ENCODE peak calls at places on chromosome 1, in eight cellular contexts. X is epithelial cell of esophagus, I is left lung, T is HFF-Myc, D is AG04449, C is heart left ventricle, J is cardiac fibroblast, F is PC-9. L is an unnamed sample.

GRCh38 chr1:10774615-10775310 is 21.7 kb downstream of the CASZ1 start:
- DNase-seq in C (peak; percentile 34), T (no peak), D (no peak), I (no peak), J (no peak), X (no peak), F (no peak), L (no peak)

GRCh38 chr1:243623831-243624230 is 226.2 kb downstream of the AKT3 start:
- DNase-seq in I (no peak), T (no peak), X (no peak), F (no peak), C (no peak), J (peak; percentile 5), D (no peak), L (no peak)

GRCh38 chr1:109901508-109902145 is 9.0 kb upstream of the CSF1 start:
- DNase-seq in T (no peak), I (peak; percentile 83), X (peak; percentile 69), C (peak; percentile 62), J (no peak), D (no peak), F (no peak), L (peak; percentile 31)

GRCh38 chr1:38097256-38097655 is 50.7 kb upstream of the POU3F1 start:
- DNase-seq in F (no peak), C (no peak), T (no peak), X (no peak), I (no peak), D (no peak), J (no peak), L (no peak)

GRCh38 chr1:247656475-247656874 is 23.1 kb downstream of the OR13G1 start:
- DNase-seq in T (no peak), C (no peak), I (no peak), F (no peak), J (no peak), D (no peak), X (no peak), L (no peak)

GRCh38 chr1:8201331-8201861 is 116.5 kb upstream of the SLC45A1 start:
- DNase-seq in F (peak; percentile 95), D (no peak), J (peak; percentile 46), T (no peak), I (no peak), C (no peak), X (peak; percentile 34), L (no peak)

GRCh38 chr1:241857131-241857530 is 9.1 kb downstream of the EXO1 start:
- DNase-seq in X (no peak), T (peak; percentile 30), I (no peak), D (no peak), J (no peak), C (no peak), F (no peak), L (no peak)

GRCh38 chr1:21539933-21540332 is 30.7 kb downstream of the ALPL start:
- DNase-seq in X (peak; percentile 57), F (no peak), C (peak; percentile 43), D (no peak), T (no peak), I (no peak), J (no peak), L (no peak)

GRCh38 chr1:171983584-171983983 is 142.3 kb downstream of the DNM3 start:
- DNase-seq in D (no peak), X (peak; percentile 54), J (peak; percentile 57), I (no peak), F (no peak), T (no peak), C (no peak), L (no peak)

GRCh38 chr1:29415156-29415830 is 179.0 kb downstream of the PTPRU start:
- DNase-seq in X (no peak), T (no peak), D (no peak), C (no peak), J (no peak), F (no peak), I (no peak), L (no peak)

GRCh38 chr1:218080818-218081217 is 204.3 kb upstream of the RRP15 start:
- DNase-seq in X (no peak), F (no peak), D (no peak), T (no peak), J (no peak), I (no peak), C (no peak), L (no peak)
- H3K4me3 ChIP-seq in X (no peak overlapping the region), F (no peak overlapping the region), D (no peak overlapping the region), T (no peak overlapping the region), J (no peak overlapping the region), I (no peak overlapping the region), C (no peak overlapping the region), L (no peak overlapping the region)

DNA sequence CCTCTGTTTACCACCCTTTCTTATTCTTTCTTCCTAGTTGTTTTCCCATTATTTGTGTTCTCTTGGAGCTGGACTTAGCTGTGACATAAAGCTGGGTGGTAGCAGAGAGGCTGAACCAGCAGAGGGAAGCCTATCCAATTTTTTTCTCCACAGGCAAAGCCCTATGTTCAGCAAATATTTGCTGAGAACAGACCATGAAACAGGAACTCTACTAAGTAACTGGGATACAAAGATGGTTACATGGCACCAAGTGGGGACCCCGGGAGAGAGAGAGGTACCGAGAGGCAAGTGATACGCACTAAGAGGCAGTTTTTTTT is 6.6 kb downstream of the CFAP141 start:
- DNase-seq in C (no peak), I (no peak), F (no peak), D (no peak), T (no peak), X (no peak), J (no peak), L (no peak)
- TF ChIP-seq CTCF in C (no peak), I (no peak), F (no peak), D (peak; percentile 8), T (no peak), X (no peak), J (no peak), L (peak; percentile 43)

DNA sequence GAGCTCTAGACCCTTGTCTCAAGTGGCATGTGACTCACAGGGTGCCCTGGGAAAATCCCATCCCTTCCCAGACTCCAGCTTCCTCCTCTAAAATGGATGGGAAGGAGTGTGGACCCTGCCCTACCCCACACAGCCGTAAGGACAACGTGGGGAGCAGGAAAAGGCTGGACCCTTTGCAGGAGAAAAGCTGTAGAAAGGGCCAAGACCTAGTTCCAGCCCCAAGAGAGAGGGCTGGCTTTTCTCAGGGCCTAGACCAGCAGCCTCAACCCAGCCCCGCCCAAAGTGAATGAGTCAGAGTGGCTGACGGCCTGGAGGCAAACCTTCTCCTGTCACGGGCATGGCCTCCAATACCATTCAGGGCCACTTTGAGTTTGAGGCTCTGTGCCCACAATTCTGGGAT is 1.1 kb downstream of the LAMB3 start:
- DNase-seq in X (peak; percentile 86), I (peak; percentile 86), T (peak; percentile 54), C (peak; percentile 80), F (peak; percentile 88), D (no peak), J (peak; percentile 75), L (no peak)
- H3K4me3 ChIP-seq in X (peak overlapping the region; percentile 88), I (peak overlapping the region; percentile 35), T (no peak overlapping the region), C (no peak overlapping the region), F (peak overlapping the region; percentile 76), D (no peak overlapping the region), J (no peak overlapping the region), L (no peak overlapping the region)

GRCh38 chr1:19811206-19811851 is 3.8 kb downstream of the RNF186 start:
- DNase-seq in X (peak; percentile 70), T (no peak), F (no peak), I (peak; percentile 44), J (peak; percentile 71), D (no peak), C (no peak), L (no peak)
- TF ChIP-seq CTCF in X (peak; percentile 63), T (peak; percentile 66), F (peak; percentile 58), I (peak; percentile 54), J (peak; percentile 74), D (peak; percentile 67), C (peak; percentile 16), L (peak; percentile 25)